ENCODE peak calls at places on chromosomes 6 and 20, in six cellular contexts. Y, Z, Q, I, N and E are unnamed samples.
A peak's percentile ranks its signal among the peaks of the same experiment; 100 is the strongest.

GRCh38 chr6:36443951-36444428 is 1.2 kb downstream of the KCTD20 start:
- DNase-seq in Y (peak; percentile 48), Z (peak; percentile 57), Q (no peak), I (no peak), N (no peak), E (peak; percentile 33)

GRCh38 chr20:21725892-21726291 is 20.4 kb downstream of the PAX1 start:
- DNase-seq in Y (no peak), Z (no peak), Q (no peak), I (no peak), N (no peak), E (peak; percentile 23)

GRCh38 chr6:2666906-2667575 is 83.7 kb downstream of the MYLK4 start:
- DNase-seq in Y (no peak), Z (no peak), Q (no peak), I (no peak), N (no peak), E (no peak)

GRCh38 chr6:33160728-33161323 is 31.4 kb downstream of the COL11A2 start:
- DNase-seq in Y (no peak), Z (peak; percentile 89), Q (no peak), I (no peak), N (no peak), E (peak; percentile 65)

GRCh38 chr6:84581494-84582259 is 182.7 kb downstream of the TBX18 start:
- DNase-seq in Y (no peak), Z (no peak), Q (no peak), I (no peak), N (no peak), E (no peak)

GRCh38 chr6:2436391-2437154 is 191.2 kb upstream of the GMDS start:
- DNase-seq in Y (no peak), Z (no peak), Q (no peak), I (no peak), N (no peak), E (no peak)

GRCh38 chr20:62698231-62698630 is 10.4 kb upstream of the NTSR1 start:
- DNase-seq in Y (no peak), Z (no peak), Q (no peak), I (no peak), N (no peak), E (no peak)

GRCh38 chr6:125714431-125715090 is 34.9 kb upstream of the HEY2 start:
- DNase-seq in Y (no peak), Z (no peak), Q (no peak), I (no peak), N (no peak), E (no peak)

GRCh38 chr6:36851149-36851614 is 11.9 kb upstream of the CPNE5 start:
- DNase-seq in Y (peak; percentile 81), Z (peak; percentile 80), Q (no peak), I (no peak), N (peak; percentile 37), E (peak; percentile 85)

GRCh38 chr6:67634199-67634598 is 1000.9 kb upstream of the ADGRB3 start:
- DNase-seq in Y (no peak), Z (no peak), Q (no peak), I (no peak), N (no peak), E (no peak)

GRCh38 chr20:54112221-54112884 is 42.0 kb upstream of the BCAS1 start:
- DNase-seq in Y (no peak), Z (no peak), Q (no peak), I (no peak), N (no peak), E (no peak)

GRCh38 chr6:10586302-10586701 is 65.2 kb downstream of the GCNT2 start:
- DNase-seq in Y (peak; percentile 39), Z (no peak), Q (no peak), I (no peak), N (no peak), E (no peak)

GRCh38 chr6:36783603-36784378 is 55.5 kb downstream of the CPNE5 start:
- DNase-seq in Y (no peak), Z (no peak), Q (no peak), I (no peak), N (no peak), E (no peak)

GRCh38 chr6:158439255-158439654 is 120.6 kb upstream of the TMEM181 start:
- DNase-seq in Y (no peak), Z (no peak), Q (no peak), I (no peak), N (no peak), E (no peak)

GRCh38 chr20:2604506-2604835 is 48.0 kb upstream of the NOP56 start:
- DNase-seq in Y (no peak), Z (no peak), Q (no peak), I (no peak), N (no peak), E (no peak)

GRCh38 chr20:52637201-52637600 is 335.0 kb upstream of the TSHZ2 start:
- DNase-seq in Y (no peak), Z (no peak), Q (no peak), I (no peak), N (no peak), E (no peak)

GRCh38 chr20:61233590-61233989 is 18.5 kb upstream of the CDH4 start:
- DNase-seq in Y (no peak), Z (no peak), Q (no peak), I (no peak), N (no peak), E (no peak)

GRCh38 chr6:117317261-117317660 is 51.9 kb downstream of the VGLL2 start:
- DNase-seq in Y (peak; percentile 54), Z (peak; percentile 59), Q (no peak), I (no peak), N (no peak), E (peak; percentile 49)

GRCh38 chr6:167705211-167705750 is 121.4 kb upstream of the AFDN start:
- DNase-seq in Y (no peak), Z (no peak), Q (no peak), I (no peak), N (no peak), E (no peak)

GRCh38 chr20:13423472-13424173 is 202.5 kb downstream of the ISM1 start:
- DNase-seq in Y (no peak), Z (no peak), Q (no peak), I (no peak), N (no peak), E (no peak)

GRCh38 chr6:110814488-110815259 is 595 bp downstream of the CDK19 start:
- DNase-seq in Y (peak; percentile 66), Z (peak; percentile 6), Q (peak; percentile 85), I (peak; percentile 49), N (peak; percentile 64), E (peak; percentile 78)

GRCh38 chr6:10901751-10902150 is 14.9 kb downstream of the SYCP2L start:
- DNase-seq in Y (no peak), Z (no peak), Q (no peak), I (no peak), N (no peak), E (no peak)

GRCh38 chr6:6749791-6750434 is 161.4 kb downstream of the LY86 start:
- DNase-seq in Y (peak; percentile 49), Z (peak; percentile 90), Q (no peak), I (no peak), N (peak; percentile 47), E (peak; percentile 81)

GRCh38 chr6:47853766-47854165 is 71.9 kb downstream of the OPN5 start:
- DNase-seq in Y (no peak), Z (no peak), Q (no peak), I (no peak), N (no peak), E (no peak)

GRCh38 chr20:23094927-23095326 is 8.8 kb upstream of the CD93 start:
- DNase-seq in Y (no peak), Z (peak; percentile 30), Q (no peak), I (no peak), N (no peak), E (no peak)

GRCh38 chr20:36273414-36274247 is 32.5 kb upstream of the DLGAP4 start:
- DNase-seq in Y (peak; percentile 28), Z (peak; percentile 66), Q (peak; percentile 52), I (no peak), N (no peak), E (no peak)

GRCh38 chr20:20094410-20094809 is 42.1 kb downstream of the CFAP61 start:
- DNase-seq in Y (no peak), Z (no peak), Q (no peak), I (no peak), N (no peak), E (no peak)

GRCh38 chr20:47666304-47666703 is 119.0 kb downstream of the SULF2 start:
- DNase-seq in Y (no peak), Z (no peak), Q (no peak), I (no peak), N (no peak), E (no peak)

GRCh38 chr6:155177369-155177961 is 86.3 kb upstream of the CLDN20 start:
- DNase-seq in Y (peak; percentile 77), Z (peak; percentile 83), Q (no peak), I (no peak), N (peak; percentile 74), E (peak; percentile 87)

GRCh38 chr6:12312736-12313135 is 22.6 kb downstream of the EDN1 start:
- DNase-seq in Y (no peak), Z (no peak), Q (no peak), I (no peak), N (no peak), E (no peak)

GRCh38 chr20:3763691-3764601 is 3.6 kb downstream of the ADISSP start:
- DNase-seq in Y (no peak), Z (no peak), Q (no peak), I (no peak), N (no peak), E (no peak)